ENCODE peak calls at places on chromosome 2, in six cellular contexts. D is neural progenitor cell, U is neuronal stem cell, Q is GM23338, L is mammary epithelial cell, T is IMR-90. A is an unnamed sample.
A peak's percentile ranks its signal among the peaks of the same experiment; 100 is the strongest.

GRCh38 chr2:43898134-43898957 is 59.6 kb downstream of the ABCG8 start:
- DNase-seq in D (peak; percentile 23), U (no peak), Q (no peak), L (no peak), T (peak; percentile 8), A (no peak)

GRCh38 chr2:218853766-218854165 is 5.8 kb upstream of the WNT6 start:
- DNase-seq in D (no peak), U (no peak), Q (no peak), L (peak; percentile 44), T (peak; percentile 13), A (no peak)

GRCh38 chr2:29250977-29251376 is 135.8 kb downstream of the CLIP4 start:
- DNase-seq in D (no peak), U (no peak), Q (no peak), L (no peak), T (no peak), A (no peak)

GRCh38 chr2:149084924-149085795 is 46.7 kb downstream of the LYPD6B start:
- DNase-seq in D (no peak), U (no peak), Q (no peak), L (no peak), T (no peak), A (no peak)

GRCh38 chr2:98029718-98030222 is 34.0 kb upstream of the TMEM131 start:
- DNase-seq in D (no peak), U (no peak), Q (no peak), L (peak; percentile 35), T (peak; percentile 40), A (no peak)

GRCh38 chr2:102387763-102388546 is 32.4 kb downstream of the IL18R1 start:
- DNase-seq in D (no peak), U (no peak), Q (no peak), L (no peak), T (no peak), A (no peak)

GRCh38 chr2:71559828-71560210 is 106.5 kb downstream of the DYSF start:
- DNase-seq in D (no peak), U (no peak), Q (no peak), L (no peak), T (no peak), A (no peak)

GRCh38 chr2:163066085-163066484 is 227.5 kb upstream of the KCNH7 start:
- DNase-seq in D (no peak), U (no peak), Q (no peak), L (no peak), T (no peak), A (no peak)

GRCh38 chr2:142879191-142879590 is 1.7 kb downstream of the KYNU start:
- DNase-seq in D (no peak), U (no peak), Q (no peak), L (no peak), T (no peak), A (no peak)

GRCh38 chr2:186540971-186541370 is 48.9 kb upstream of the ITGAV start:
- DNase-seq in D (peak; percentile 11), U (no peak), Q (no peak), L (no peak), T (peak; percentile 49), A (no peak)

GRCh38 chr2:158079672-158080071 is 22.0 kb upstream of the UPP2 start:
- DNase-seq in D (no peak), U (no peak), Q (no peak), L (peak; percentile 28), T (peak; percentile 16), A (no peak)

GRCh38 chr2:144596074-144596871 is 76.4 kb upstream of the ZEB2 start:
- DNase-seq in D (peak; percentile 55), U (no peak), Q (peak; percentile 17), L (peak; percentile 37), T (peak; percentile 69), A (no peak)

GRCh38 chr2:172021955-172022354 is 22.2 kb downstream of the METAP1D start:
- DNase-seq in D (peak; percentile 32), U (no peak), Q (peak; percentile 37), L (no peak), T (peak; percentile 37), A (no peak)

GRCh38 chr2:236918513-236918912 is 167.2 kb upstream of the COPS8 start:
- DNase-seq in D (no peak), U (no peak), Q (no peak), L (no peak), T (no peak), A (no peak)

GRCh38 chr2:48845719-48846118 is 90.2 kb upstream of the LHCGR start:
- DNase-seq in D (no peak), U (no peak), Q (no peak), L (no peak), T (no peak), A (no peak)

GRCh38 chr2:35741556-35741955 is 614.0 kb upstream of the CRIM1 start:
- DNase-seq in D (no peak), U (no peak), Q (no peak), L (peak; percentile 76), T (no peak), A (no peak)

DNA sequence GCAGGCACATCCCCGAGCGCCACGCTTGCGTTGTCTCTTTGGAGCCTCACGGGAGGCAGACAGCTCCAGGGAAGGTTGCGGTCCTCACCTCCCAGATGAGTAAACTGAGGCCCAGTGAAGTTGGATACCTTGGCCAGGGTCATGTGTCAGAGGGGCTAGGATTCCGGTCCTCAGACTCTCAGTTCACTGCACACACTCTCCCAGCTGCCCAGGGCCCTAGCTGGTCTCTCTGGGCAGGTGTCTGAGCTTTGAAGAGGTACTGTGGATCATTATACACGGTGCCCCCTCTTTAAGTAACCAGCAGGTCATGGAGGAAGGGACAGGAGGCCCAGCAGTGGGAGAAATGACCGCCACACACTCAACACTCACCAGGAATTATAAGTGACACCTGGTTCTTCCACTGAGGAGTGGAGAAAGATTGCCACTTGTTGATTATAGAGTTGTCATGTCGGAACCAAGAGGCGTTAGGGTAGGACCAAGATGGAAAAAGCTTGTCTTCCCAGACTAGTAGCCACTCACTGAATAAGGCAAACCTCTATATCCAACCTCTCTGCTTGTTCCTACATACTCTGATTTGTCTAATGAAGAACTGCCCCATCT is 588 bp downstream of the TMEM214 start:
- DNase-seq in D (no peak), U (no peak), Q (no peak), L (no peak), T (no peak), A (no peak)
- H2AFZ ChIP-seq in D (peak overlapping the region; percentile 100), U (peak overlapping the region; percentile 95), Q (peak overlapping the region; percentile 100), L (peak overlapping the region; percentile 97), T (peak overlapping the region; percentile 95), A (peak overlapping the region; percentile 65)

GRCh38 chr2:127578411-127578810 is 42.9 kb downstream of the MYO7B start:
- DNase-seq in D (no peak), U (no peak), Q (no peak), L (no peak), T (no peak), A (no peak)

GRCh38 chr2:127577973-127578372 is 42.5 kb downstream of the MYO7B start:
- DNase-seq in D (no peak), U (no peak), Q (no peak), L (no peak), T (no peak), A (no peak)

GRCh38 chr2:127577208-127577475 is 41.7 kb downstream of the MYO7B start:
- DNase-seq in D (no peak), U (no peak), Q (no peak), L (no peak), T (no peak), A (no peak)

GRCh38 chr2:127576433-127577207 is 41.1 kb downstream of the MYO7B start:
- DNase-seq in D (no peak), U (no peak), Q (peak; percentile 22), L (peak; percentile 52), T (peak; percentile 56), A (peak; percentile 36)

GRCh38 chr2:127577503-127577902 is 42.0 kb downstream of the MYO7B start:
- DNase-seq in D (no peak), U (no peak), Q (no peak), L (no peak), T (no peak), A (no peak)
- H2AFZ ChIP-seq in D (no peak overlapping the region), U (no peak overlapping the region), Q (no peak overlapping the region), L (no peak overlapping the region), T (no peak overlapping the region), A (no peak overlapping the region)

GRCh38 chr2:159515482-159515881 is 100.9 kb downstream of the BAZ2B start:
- DNase-seq in D (no peak), U (no peak), Q (no peak), L (no peak), T (no peak), A (no peak)
- H2AFZ ChIP-seq in D (no peak overlapping the region), U (no peak overlapping the region), Q (no peak overlapping the region), L (no peak overlapping the region), T (no peak overlapping the region), A (no peak overlapping the region)

DNA sequence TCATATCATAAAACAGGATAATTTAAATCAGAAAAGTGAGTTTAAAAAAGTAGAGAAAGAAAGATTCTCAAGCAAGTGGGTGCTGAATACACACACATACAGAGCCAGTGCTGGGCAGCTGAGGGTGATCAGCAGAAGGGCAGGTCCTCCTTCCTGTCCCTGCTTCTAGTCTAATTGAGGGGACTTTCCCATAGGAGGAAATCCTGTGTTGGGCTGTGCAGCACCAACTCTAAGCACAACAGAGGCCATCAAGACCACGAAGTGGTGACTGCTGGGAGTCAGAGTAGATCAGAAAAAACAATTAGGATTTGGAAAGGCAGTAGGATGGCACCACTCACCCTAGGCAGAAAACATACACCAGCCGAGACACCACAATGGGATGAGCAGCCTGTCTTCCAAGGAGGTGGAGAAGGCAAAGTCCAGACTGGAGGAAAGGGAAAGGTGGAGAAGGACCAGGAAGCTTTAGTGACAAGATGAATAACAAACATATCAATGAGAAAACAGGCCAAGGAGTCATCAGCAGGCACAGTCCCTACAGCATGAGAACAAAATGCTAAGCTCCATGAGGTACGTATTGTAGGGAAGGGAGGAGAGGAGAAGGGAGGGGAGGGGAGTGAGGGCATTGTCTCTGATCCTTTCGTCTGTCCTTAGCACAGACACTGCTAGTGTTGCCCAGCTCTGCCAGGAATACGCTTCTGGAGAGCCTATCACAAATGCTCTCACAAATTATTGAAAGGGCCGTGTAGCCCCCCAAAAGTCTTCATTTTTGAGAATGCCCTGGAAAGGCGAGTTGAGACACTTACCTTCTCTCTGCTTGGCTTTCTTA is 16.7 kb upstream of the MSGN1 start:
- DNase-seq in D (no peak), U (no peak), Q (no peak), L (no peak), T (no peak), A (no peak)
- H2AFZ ChIP-seq in D (peak overlapping the region; percentile 68), U (peak overlapping the region; percentile 13), Q (no peak overlapping the region), L (no peak overlapping the region), T (peak overlapping the region; percentile 10), A (no peak overlapping the region)

DNA sequence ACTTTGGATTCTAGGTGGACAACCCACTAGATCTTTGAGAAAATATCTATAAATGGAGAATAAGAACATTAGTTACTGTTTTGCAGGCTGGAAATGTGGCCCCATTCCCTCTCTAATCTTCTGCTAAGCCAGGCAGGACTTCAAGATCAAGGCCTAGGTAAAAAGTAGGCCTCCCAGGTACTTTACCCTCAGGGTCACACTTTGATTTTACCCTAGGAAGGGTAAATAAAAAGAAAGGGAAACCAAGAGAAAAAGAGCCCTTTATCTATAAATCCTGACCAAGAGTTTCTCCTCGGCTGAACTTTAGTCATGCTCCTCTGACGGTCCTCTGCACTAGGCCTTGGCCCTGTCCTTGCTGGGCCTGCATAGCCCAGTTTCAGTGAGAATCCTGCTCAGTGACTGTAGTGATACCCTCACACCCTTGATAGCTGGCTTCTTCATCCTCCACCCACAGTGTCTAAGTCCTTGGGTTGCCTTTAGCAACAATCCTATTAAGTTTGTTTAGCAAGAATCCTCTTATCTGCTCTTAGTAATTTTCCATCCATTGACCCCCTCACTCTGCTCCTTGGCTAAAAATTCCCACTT is 20.4 kb upstream of the ITSN2 start:
- DNase-seq in D (no peak), U (no peak), Q (no peak), L (no peak), T (no peak), A (no peak)
- H2AFZ ChIP-seq in D (no peak overlapping the region), U (peak overlapping the region; percentile 17), Q (peak overlapping the region; percentile 32), L (no peak overlapping the region), T (no peak overlapping the region), A (no peak overlapping the region)

GRCh38 chr2:229445013-229445412 is 173.9 kb upstream of the PID1 start:
- DNase-seq in D (no peak), U (no peak), Q (peak; percentile 4), L (peak; percentile 97), T (peak; percentile 92), A (peak; percentile 78)
- H2AFZ ChIP-seq in D (peak overlapping the region; percentile 28), U (no peak overlapping the region), Q (no peak overlapping the region), L (peak overlapping the region; percentile 41), T (peak overlapping the region; percentile 78), A (peak overlapping the region; percentile 80)